ENCODE peak calls at places on chromosomes 7 and 10, in five cellular contexts. W is progenitor cell of endocrine pancreas; A is activated naive CD8-positive, alpha-beta T cell treated with anti-CD3 and anti-CD28 coated beads, Interleukin-2, amount 50 U/mL, for 24 hours; O is NCI-H510A treated with DMSO at 0.1 percent for 48 hours; U is T-helper 1 cell. E is an unnamed sample.

GRCh38 chr7:2934211-2934731 is 90.2 kb upstream of the GNA12 start:
- DNase-seq in U (no peak), A (peak), W (no peak), O (no peak), E (no peak)

GRCh38 chr10:27383595-27384542 is 120.2 kb upstream of the RAB18 start:
- DNase-seq in A (no peak), O (peak), U (no peak), W (no peak), E (no peak)

GRCh38 chr10:47306429-47307210 is 6.6 kb downstream of the GDF10 start:
- DNase-seq in O (no peak), A (no peak), W (no peak), U (no peak), E (no peak)

GRCh38 chr10:96306516-96306915 is 2.3 kb downstream of the DNTT start:
- DNase-seq in O (peak), U (no peak), A (peak), W (no peak), E (no peak)

GRCh38 chr7:16431646-16432424 is 10.5 kb upstream of the CRPPA start:
- DNase-seq in O (peak), A (no peak), U (no peak), W (no peak), E (no peak)

GRCh38 chr7:1972734-1973133 is 260.0 kb downstream of the MAD1L1 start:
- DNase-seq in W (no peak), O (no peak), A (no peak), U (no peak), E (no peak)

GRCh38 chr7:2613926-2614613 is 17.7 kb upstream of the TTYH3 start:
- DNase-seq in O (no peak), A (no peak), W (no peak), U (no peak), E (no peak)

GRCh38 chr7:143321734-143322133 is 5.8 kb downstream of the CLCN1 start:
- DNase-seq in O (no peak), W (no peak), A (no peak), U (no peak), E (no peak)

GRCh38 chr10:47364911-47365310 is 16.7 kb downstream of the RBP3 start:
- DNase-seq in U (no peak), W (no peak), A (no peak), O (no peak), E (no peak)

GRCh38 chr10:74730246-74730645 is 96.2 kb upstream of the KAT6B start:
- DNase-seq in O (no peak), A (no peak), U (no peak), W (no peak), E (no peak)

GRCh38 chr10:104117839-104118323 is 4.1 kb upstream of the SFR1 start:
- DNase-seq in O (peak), A (no peak), U (no peak), W (no peak), E (no peak)

GRCh38 chr10:124737221-124737620 is 7.0 kb downstream of the FAM53B start:
- DNase-seq in W (no peak), O (no peak), U (no peak), A (no peak), E (peak)

GRCh38 chr10:123517901-123518300 is 148.3 kb upstream of the GPR26 start:
- DNase-seq in A (no peak), U (no peak), O (no peak), W (no peak), E (no peak)